ENCODE peak calls at places on chromosomes 5 and 9, in seven cellular contexts. C, B, K, E, S, V and P are unnamed samples.

GRCh38 chr5:154642499-154643245 is 112.5 kb upstream of the LARP1 start:
- DNase-seq in C (no peak), B (peak), K (peak), E (peak), S (no peak), V (no peak), P (no peak)

GRCh38 chr5:93580387-93581100 is 475 bp downstream of the NR2F1-AS1 start:
- DNase-seq in C (peak), B (no peak), K (peak), E (no peak), S (no peak), V (no peak), P (no peak)

GRCh38 chr9:107274953-107275422 is 8.1 kb upstream of the RAD23B start:
- DNase-seq in C (no peak), B (no peak), K (no peak), E (no peak), S (no peak), V (no peak), P (no peak)

GRCh38 chr9:20286969-20287368 is 335.3 kb downstream of the MLLT3 start:
- DNase-seq in C (no peak), B (no peak), K (no peak), E (no peak), S (no peak), V (no peak), P (no peak)

GRCh38 chr9:110769667-110770066 is 101.1 kb downstream of the MUSK start:
- DNase-seq in C (no peak), B (no peak), K (no peak), E (no peak), S (no peak), V (no peak), P (no peak)

GRCh38 chr9:111068816-111069215 is 30.5 kb upstream of the LPAR1 start:
- DNase-seq in C (no peak), B (no peak), K (no peak), E (no peak), S (no peak), V (no peak), P (no peak)

GRCh38 chr9:136198605-136199083 is 6.3 kb downstream of the LHX3 start:
- DNase-seq in C (no peak), B (no peak), K (no peak), E (no peak), S (no peak), V (no peak), P (no peak)

GRCh38 chr5:95892784-95893354 is 68.8 kb downstream of the ELL2 start:
- DNase-seq in C (peak), B (peak), K (peak), E (peak), S (no peak), V (no peak), P (peak)

GRCh38 chr9:114925672-114926071 is 4.7 kb downstream of the TNFSF8 start:
- DNase-seq in C (no peak), B (no peak), K (no peak), E (peak), S (no peak), V (no peak), P (peak)

GRCh38 chr5:103755974-103756373 is 193.4 kb upstream of the NUDT12 start:
- DNase-seq in C (no peak), B (no peak), K (no peak), E (no peak), S (no peak), V (no peak), P (no peak)

GRCh38 chr5:97151370-97151769 is 9.0 kb upstream of the LIX1 start:
- DNase-seq in C (no peak), B (no peak), K (no peak), E (no peak), S (no peak), V (no peak), P (no peak)